ENCODE peak calls at places on chromosomes 16 and 17, in ten cellular contexts. A is C1 segment of cervical spinal cord; P is HuH-7.5; Y is lower leg skin; G is omental fat pad; V is nephron progenitor cell; J is A549; B is CD8-positive, alpha-beta memory T cell; F is left ventricle myocardium inferior; T is KBM-7. K is an unnamed sample.

GRCh38 chr16:56389554-56389953 is 35.8 kb downstream of the AMFR start:
- DNase-seq in A (no peak), P (no peak), Y (no peak), G (no peak), V (no peak), J (peak), B (no peak), F (no peak), T (no peak), K (peak)

GRCh38 chr16:2753523-2754020 is 1.1 kb downstream of the SRRM2 start:
- DNase-seq in A (no peak), P (no peak), Y (no peak), G (no peak), V (no peak), J (no peak), B (no peak), F (no peak), T (no peak), K (peak)

GRCh38 chr17:2102931-2103398 is 48.1 kb downstream of the HIC1 start:
- DNase-seq in A (no peak), P (no peak), Y (no peak), G (no peak), V (no peak), J (no peak), B (no peak), F (no peak), T (no peak), K (peak)

GRCh38 chr16:10647721-10648296 is 46.9 kb downstream of the TEKT5 start:
- DNase-seq in A (no peak), P (no peak), Y (no peak), G (no peak), V (no peak), J (no peak), B (no peak), F (no peak), T (no peak), K (no peak)

GRCh38 chr17:48498168-48498840 is 32.5 kb downstream of the HOXB1 start:
- DNase-seq in A (no peak), P (no peak), Y (no peak), G (no peak), V (no peak), J (no peak), B (no peak), F (no peak), T (no peak), K (no peak)

GRCh38 chr16:27221576-27222498 is 18.5 kb downstream of the KDM8 start:
- DNase-seq in A (no peak), P (no peak), Y (no peak), G (no peak), V (no peak), J (no peak), B (no peak), F (peak), T (no peak), K (peak)

GRCh38 chr17:61409301-61410099 is 9.9 kb downstream of the TBX2 start:
- DNase-seq in A (no peak), P (peak), Y (peak), G (no peak), V (peak), J (peak), B (no peak), F (no peak), T (peak), K (peak)

GRCh38 chr16:912684-913613 is 57.8 kb downstream of the LMF1 start:
- DNase-seq in A (peak), P (no peak), Y (no peak), G (no peak), V (no peak), J (no peak), B (no peak), F (no peak), T (no peak), K (no peak)

GRCh38 chr16:66476328-66477027 is 49.4 kb downstream of the BEAN1 start:
- DNase-seq in A (no peak), P (no peak), Y (peak), G (no peak), V (peak), J (peak), B (no peak), F (no peak), T (peak), K (no peak)

GRCh38 chr16:15856217-15856616 is 611 bp downstream of the MYH11 start:
- DNase-seq in A (no peak), P (no peak), Y (no peak), G (no peak), V (no peak), J (no peak), B (no peak), F (no peak), T (no peak), K (no peak)